ENCODE peak calls at places on chromosomes 2 and 18, in five cellular contexts. J, F, P, X and T are unnamed samples.

GRCh38 chr18:38445485-38446145 is 880.0 kb upstream of the CELF4 start:
- DNase-seq in F (no peak), J (no peak), X (no peak), P (no peak), T (no peak)

GRCh38 chr2:176491172-176491904 is 222.1 kb downstream of the MTX2 start:
- DNase-seq in F (no peak), P (peak), X (peak), J (no peak), T (no peak)

GRCh38 chr2:180322781-180323180 is 315.7 kb upstream of the CWC22 start:
- DNase-seq in P (peak), X (no peak), F (no peak), J (no peak), T (no peak)

GRCh38 chr2:226756131-226756530 is 43.5 kb downstream of the IRS1 start:
- DNase-seq in J (no peak), P (peak), F (no peak), X (no peak), T (no peak)

GRCh38 chr2:207283356-207283755 is 117.6 kb upstream of the KLF7 start:
- DNase-seq in P (peak), X (no peak), J (no peak), F (no peak), T (peak)

GRCh38 chr2:24774373-24774772 is 18.8 kb downstream of the PTRHD1 start:
- DNase-seq in F (no peak), J (no peak), X (no peak), P (no peak), T (no peak)

GRCh38 chr2:119376810-119377209 is 10.0 kb downstream of the DBI start:
- DNase-seq in F (no peak), X (no peak), J (no peak), P (no peak), T (no peak)

GRCh38 chr18:10128906-10129305 is 215.1 kb downstream of the VAPA start:
- DNase-seq in F (no peak), J (no peak), X (no peak), P (no peak), T (no peak)

GRCh38 chr2:235527806-235528480 is 34.1 kb downstream of the AGAP1 start:
- DNase-seq in X (no peak), J (no peak), F (no peak), P (no peak), T (no peak)

GRCh38 chr18:58117685-58118403 is 73.8 kb downstream of the NEDD4L start:
- DNase-seq in F (no peak), J (no peak), X (peak), P (peak), T (peak)

GRCh38 chr2:7880126-7880525 is 801.7 kb upstream of the ID2 start:
- DNase-seq in J (no peak), X (no peak), F (no peak), P (no peak), T (no peak)

GRCh38 chr2:128091691-128092050 is 671 bp downstream of the UGGT1 start:
- DNase-seq in P (peak), X (no peak), F (no peak), J (no peak), T (no peak)

GRCh38 chr18:76564117-76564516 is 69.1 kb upstream of the ZNF516 start:
- DNase-seq in F (no peak), J (no peak), P (peak), X (no peak), T (no peak)

GRCh38 chr18:48514786-48515185 is 24.0 kb upstream of the CTIF start:
- DNase-seq in P (no peak), X (no peak), J (no peak), F (no peak), T (no peak)

GRCh38 chr2:121063471-121063870 is 221.5 kb downstream of the TFCP2L1 start:
- DNase-seq in P (no peak), F (no peak), X (no peak), J (no peak), T (no peak)

GRCh38 chr2:215367647-215368492 is 56.0 kb downstream of the ATIC start:
- DNase-seq in X (no peak), P (peak), F (no peak), J (no peak), T (no peak)

GRCh38 chr2:239930378-239930777 is 94.8 kb downstream of the NDUFA10 start:
- DNase-seq in X (no peak), P (no peak), F (no peak), J (no peak), T (peak)

GRCh38 chr2:182822733-182823132 is 43.7 kb downstream of the FRZB start:
- DNase-seq in F (no peak), X (no peak), P (no peak), J (no peak), T (no peak)

GRCh38 chr2:105409717-105410116 is 10.9 kb upstream of the FHL2 start:
- DNase-seq in P (no peak), J (no peak), X (peak), F (no peak), T (no peak)

GRCh38 chr2:2577366-2577765 is 246.3 kb upstream of the MYT1L start:
- DNase-seq in P (no peak), X (no peak), F (no peak), J (no peak), T (no peak)

GRCh38 chr2:121809607-121810006 is 54.2 kb downstream of the TSN start:
- DNase-seq in P (no peak), X (no peak), F (no peak), J (no peak), T (no peak)

GRCh38 chr18:69945220-69946114 is 2.2 kb downstream of the CD226 start:
- DNase-seq in F (no peak), X (no peak), J (no peak), P (no peak), T (no peak)

GRCh38 chr2:238133499-238134392 is 4.7 kb upstream of the KLHL30 start:
- DNase-seq in J (no peak), P (no peak), X (no peak), F (no peak), T (no peak)

GRCh38 chr2:19359456-19359855 is 1.0 kb upstream of the OSR1 start:
- DNase-seq in P (no peak), F (no peak), J (no peak), X (no peak), T (no peak)

GRCh38 chr2:16675781-16676180 is 10.1 kb upstream of the CYRIA start:
- DNase-seq in F (no peak), J (no peak), P (no peak), X (no peak), T (no peak)

GRCh38 chr2:158556124-158556523 is 99.4 kb downstream of the PKP4 start:
- DNase-seq in X (no peak), P (no peak), J (no peak), F (no peak), T (no peak)

GRCh38 chr2:164826293-164827243 is 15.1 kb downstream of the COBLL1 start:
- DNase-seq in F (no peak), J (no peak), X (peak), P (no peak), T (no peak)

GRCh38 chr2:95323347-95324155 is 26.4 kb downstream of the KCNIP3 start:
- DNase-seq in P (peak), X (no peak), F (no peak), J (peak), T (no peak)

GRCh38 chr18:13455960-13456471 is 237.5 kb downstream of the LDLRAD4 start:
- DNase-seq in P (no peak), F (no peak), J (no peak), X (no peak), T (no peak)

GRCh38 chr2:20604401-20604911 is 46.4 kb downstream of the HS1BP3 start:
- DNase-seq in X (no peak), J (no peak), P (no peak), F (no peak), T (peak)

GRCh38 chr2:14628906-14629305 is 3.6 kb upstream of the LRATD1 start:
- DNase-seq in J (no peak), P (peak), X (no peak), F (no peak), T (no peak)

GRCh38 chr18:45730832-45731545 is 7.0 kb downstream of the SLC14A1 start:
- DNase-seq in X (no peak), F (no peak), P (peak), J (no peak), T (no peak)

GRCh38 chr2:98936133-98936916 is at the start of gene CRACDL:
- DNase-seq in F (no peak), P (no peak), X (no peak), J (peak), T (no peak)

GRCh38 chr2:171858397-171858958 is 35.6 kb downstream of the SLC25A12 start:
- DNase-seq in P (no peak), F (no peak), J (no peak), X (no peak), T (no peak)